ENCODE peak calls at places on chromosomes 4 and X, in eight cellular contexts. T is PC-3, O is hepatocyte, I is neural progenitor cell, Z is GM23338, R is GM23248, M is SK-N-SH, F is MM.1S. V is an unnamed sample.

GRCh38 chrX:71619193-71619592 is 882 bp upstream of the CXCR3 start:
- DNase-seq in R (no peak), Z (no peak), O (no peak), T (no peak), M (no peak), F (no peak), I (no peak), V (no peak)

GRCh38 chr4:133618963-133619362 is 469.9 kb downstream of the PCDH10 start:
- DNase-seq in I (no peak), R (no peak), F (no peak), T (no peak), Z (no peak), O (no peak), M (no peak), V (no peak)

GRCh38 chr4:110860125-110860524 is 237.2 kb upstream of the PITX2 start:
- DNase-seq in O (no peak), I (no peak), R (no peak), T (no peak), F (no peak), Z (no peak), M (no peak), V (no peak)

GRCh38 chr4:99648321-99648720 is 9.3 kb downstream of the C4orf54 start:
- DNase-seq in F (no peak), T (no peak), I (peak; percentile 19), O (no peak), R (no peak), Z (no peak), M (no peak), V (no peak)

GRCh38 chr4:78222575-78223186 is 165.6 kb downstream of the FRAS1 start:
- DNase-seq in O (no peak), Z (peak; percentile 62), F (no peak), R (no peak), M (no peak), T (no peak), I (peak; percentile 69), V (no peak)

GRCh38 chr4:55947912-55948725 is 626 bp upstream of the CEP135 start:
- DNase-seq in Z (no peak), O (peak; percentile 61), M (peak; percentile 8), T (peak; percentile 96), I (no peak), R (peak; percentile 90), F (peak; percentile 84), V (peak; percentile 76)

GRCh38 chr4:108247511-108248088 is 78.9 kb upstream of the LEF1 start:
- DNase-seq in O (peak; percentile 12), Z (peak; percentile 27), M (no peak), R (no peak), T (peak; percentile 1), F (peak; percentile 8), I (peak; percentile 69), V (no peak)

GRCh38 chr4:176198316-176198903 is 3.0 kb upstream of the SPATA4 start:
- DNase-seq in T (no peak), R (no peak), Z (peak; percentile 65), M (no peak), O (no peak), F (no peak), I (peak; percentile 15), V (no peak)

GRCh38 chr4:134027931-134028330 is 173.7 kb downstream of the PABPC4L start:
- DNase-seq in F (peak; percentile 23), T (peak; percentile 85), Z (no peak), O (peak; percentile 74), R (peak; percentile 49), I (no peak), M (no peak), V (no peak)

GRCh38 chr4:924107-925096 is 7.7 kb downstream of the GAK start:
- DNase-seq in T (no peak), I (no peak), O (no peak), F (no peak), Z (no peak), R (peak; percentile 53), M (peak; percentile 46), V (peak; percentile 68)

GRCh38 chr4:175947117-175947722 is 118.4 kb upstream of the WDR17 start:
- DNase-seq in I (peak; percentile 6), R (peak; percentile 47), Z (peak; percentile 45), T (peak; percentile 58), M (no peak), F (peak; percentile 48), O (peak; percentile 41), V (peak; percentile 51)

GRCh38 chr4:85448880-85449763 is 25.8 kb upstream of the ARHGAP24 start:
- DNase-seq in O (no peak), R (no peak), F (no peak), Z (no peak), M (peak; percentile 19), I (no peak), T (no peak), V (peak; percentile 49)

GRCh38 chrX:101417981-101418841 is 10.2 kb downstream of the HNRNPH2 start:
- DNase-seq in M (peak; percentile 74), R (peak; percentile 50), I (peak; percentile 78), Z (peak; percentile 74), T (no peak), O (peak; percentile 54), F (no peak), V (no peak)

GRCh38 chrX:154032653-154033052 is 13.0 kb upstream of the IRAK1 start:
- DNase-seq in O (no peak), M (no peak), T (no peak), Z (peak; percentile 45), R (peak; percentile 38), F (no peak), I (no peak), V (no peak)

GRCh38 chrX:153816821-153817220 is 13.5 kb downstream of the PDZD4 start:
- DNase-seq in Z (no peak), I (no peak), M (peak; percentile 29), O (no peak), T (no peak), F (no peak), R (no peak), V (no peak)

GRCh38 chrX:133723930-133724329 is 261.5 kb downstream of the GPC3 start:
- DNase-seq in T (no peak), R (no peak), Z (no peak), I (no peak), M (no peak), F (no peak), O (peak; percentile 38), V (no peak)

GRCh38 chr4:156168288-156168687 is 214.6 kb upstream of the CTSO start:
- DNase-seq in I (no peak), M (no peak), Z (no peak), O (no peak), T (no peak), F (no peak), R (no peak), V (no peak)

GRCh38 chr4:36900446-36900987 is 344.0 kb upstream of the NWD2 start:
- DNase-seq in Z (peak; percentile 52), R (no peak), M (no peak), F (no peak), O (no peak), T (no peak), I (no peak), V (no peak)

GRCh38 chr4:1711055-1711905 is 839 bp downstream of the SLBP start:
- DNase-seq in M (no peak), F (peak; percentile 31), O (peak; percentile 71), T (peak; percentile 5), Z (peak; percentile 55), R (peak; percentile 83), I (peak; percentile 68), V (peak; percentile 59)

GRCh38 chr4:41361831-41362646 is 105.3 kb downstream of the UCHL1 start:
- DNase-seq in O (no peak), M (peak; percentile 39), I (peak; percentile 20), R (peak; percentile 36), F (no peak), Z (peak; percentile 27), T (peak; percentile 25), V (no peak)

GRCh38 chr4:41364871-41365270 is 108.1 kb downstream of the UCHL1 start:
- DNase-seq in Z (no peak), I (no peak), O (no peak), R (peak; percentile 30), M (no peak), F (no peak), T (no peak), V (no peak)

GRCh38 chr4:41360911-41361830 is 104.4 kb downstream of the UCHL1 start:
- DNase-seq in M (peak; percentile 46), O (peak; percentile 54), T (peak; percentile 46), R (peak; percentile 66), F (no peak), Z (peak; percentile 61), I (peak; percentile 76), V (no peak)

GRCh38 chr4:41363384-41363981 is 106.8 kb downstream of the UCHL1 start:
- DNase-seq in M (no peak), T (peak; percentile 60), F (no peak), I (peak; percentile 37), R (peak; percentile 80), Z (peak; percentile 63), O (no peak), V (no peak)

DNA sequence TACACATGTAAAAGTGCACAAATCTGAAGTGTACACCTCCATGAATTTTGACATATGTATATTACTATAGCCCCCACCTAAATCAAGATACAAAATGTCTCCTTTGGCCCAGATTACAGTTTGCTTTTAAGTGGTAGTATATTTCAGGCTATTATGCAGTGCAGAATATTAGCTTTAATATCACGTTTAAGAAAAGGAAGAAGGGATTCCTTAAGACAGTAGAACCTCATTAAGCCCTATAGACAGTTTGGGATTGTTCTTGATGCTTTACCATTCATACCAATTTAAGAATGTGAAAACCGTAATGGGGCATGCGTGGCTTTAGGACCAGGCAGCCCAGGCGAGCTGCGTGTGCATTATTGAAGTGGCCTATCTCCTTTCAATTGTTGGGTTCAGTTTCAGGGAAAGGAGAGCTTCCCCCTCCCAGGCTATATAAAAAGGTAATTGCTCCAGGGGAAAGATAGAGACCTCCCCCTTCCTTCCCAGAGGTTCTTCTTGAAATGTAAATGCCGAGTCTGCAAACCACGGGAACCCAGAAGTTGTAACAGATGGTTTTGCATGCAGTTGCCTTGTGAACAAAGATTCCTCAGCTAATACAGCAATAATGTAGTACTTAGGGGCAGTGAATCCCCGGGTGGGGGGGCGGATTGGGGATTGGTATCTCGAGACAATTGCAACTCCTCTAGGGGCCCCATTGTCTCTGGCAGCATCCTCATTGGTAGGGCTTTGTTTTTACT is 106.1 kb downstream of the UCHL1 start:
- DNase-seq in R (peak; percentile 24), Z (peak; percentile 92), I (peak; percentile 65), T (no peak), O (no peak), M (no peak), F (no peak), V (no peak)
- H3K4me3 ChIP-seq in R (peak overlapping the region; percentile 50), Z (peak overlapping the region; percentile 27), I (peak overlapping the region; percentile 98), T (peak overlapping the region; percentile 85), O (no peak overlapping the region), M (no peak overlapping the region), F (no peak overlapping the region), V (no peak overlapping the region)

GRCh38 chr4:61911313-61911756 is 711.2 kb downstream of the ADGRL3 start:
- DNase-seq in I (peak; percentile 13), F (no peak), Z (peak; percentile 60), M (no peak), R (no peak), O (no peak), T (no peak), V (no peak)
- TF ChIP-seq EZH2phosphoT487 in I (no peak), F (no peak), Z (no peak), M (no peak), R (no peak), O (no peak), T (no peak), V (no peak)

GRCh38 chrX:120236676-120237460 is 13.7 kb upstream of the ZBTB33 start:
- DNase-seq in R (no peak), T (no peak), O (no peak), M (no peak), Z (peak; percentile 20), I (no peak), F (no peak), V (no peak)
- H3K4me3 ChIP-seq in R (no peak overlapping the region), T (no peak overlapping the region), O (no peak overlapping the region), M (no peak overlapping the region), Z (no peak overlapping the region), I (no peak overlapping the region), F (no peak overlapping the region), V (no peak overlapping the region)

GRCh38 chrX:134761788-134762187 is 103.5 kb upstream of the PLAC1 start:
- DNase-seq in T (peak; percentile 56), Z (peak; percentile 36), R (peak; percentile 36), F (peak; percentile 46), M (peak; percentile 16), I (no peak), O (peak; percentile 10), V (peak; percentile 18)
- TF ChIP-seq EZH2phosphoT487 in T (no peak), Z (no peak), R (no peak), F (no peak), M (no peak), I (no peak), O (no peak), V (no peak)